ENCODE peak calls at places on chromosomes 7 and 10, in six cellular contexts. One of them, this sample, is unnamed.

GRCh38 chr7:36047254-36047653 is 105.8 kb upstream of the EEPD1 start:
- DNase-seq in amniotic stem cell: no peak
- DNase-seq in activated CD4-positive, alpha-beta T cell treated with anti-CD3 and anti-CD28 coated beads, Interleukin-2, amount 50 U/mL, for 1 hour: no peak
- DNase-seq in C1 segment of cervical spinal cord: no peak
- DNase-seq in T-cell: no peak
- DNase-seq in cardiac muscle cell: no peak
- DNase-seq in this sample: no peak

GRCh38 chr7:138924551-138925225 is 56.5 kb downstream of the KIAA1549 start:
- DNase-seq in amniotic stem cell: no peak
- DNase-seq in activated CD4-positive, alpha-beta T cell treated with anti-CD3 and anti-CD28 coated beads, Interleukin-2, amount 50 U/mL, for 1 hour: no peak
- DNase-seq in T-cell: no peak
- DNase-seq in cardiac muscle cell: no peak
- DNase-seq in C1 segment of cervical spinal cord: peak; percentile 19
- DNase-seq in this sample: no peak

GRCh38 chr7:2633538-2634264 is 1.9 kb downstream of the TTYH3 start:
- DNase-seq in amniotic stem cell: peak; percentile 86
- DNase-seq in C1 segment of cervical spinal cord: no peak
- DNase-seq in activated CD4-positive, alpha-beta T cell treated with anti-CD3 and anti-CD28 coated beads, Interleukin-2, amount 50 U/mL, for 1 hour: no peak
- DNase-seq in T-cell: no peak
- DNase-seq in cardiac muscle cell: no peak
- DNase-seq in this sample: no peak

GRCh38 chr7:24075426-24075810 is 208.6 kb upstream of the NPY start:
- DNase-seq in C1 segment of cervical spinal cord: no peak
- DNase-seq in cardiac muscle cell: no peak
- DNase-seq in amniotic stem cell: no peak
- DNase-seq in activated CD4-positive, alpha-beta T cell treated with anti-CD3 and anti-CD28 coated beads, Interleukin-2, amount 50 U/mL, for 1 hour: no peak
- DNase-seq in T-cell: no peak
- DNase-seq in this sample: no peak

GRCh38 chr7:68433462-68433861 is 1164.8 kb upstream of the AUTS2 start:
- DNase-seq in amniotic stem cell: no peak
- DNase-seq in C1 segment of cervical spinal cord: no peak
- DNase-seq in T-cell: no peak
- DNase-seq in cardiac muscle cell: no peak
- DNase-seq in activated CD4-positive, alpha-beta T cell treated with anti-CD3 and anti-CD28 coated beads, Interleukin-2, amount 50 U/mL, for 1 hour: no peak
- DNase-seq in this sample: no peak

GRCh38 chr7:44482502-44483485 is 7.7 kb downstream of the NUDCD3 start:
- DNase-seq in cardiac muscle cell: no peak
- DNase-seq in amniotic stem cell: no peak
- DNase-seq in T-cell: no peak
- DNase-seq in C1 segment of cervical spinal cord: no peak
- DNase-seq in activated CD4-positive, alpha-beta T cell treated with anti-CD3 and anti-CD28 coated beads, Interleukin-2, amount 50 U/mL, for 1 hour: no peak
- DNase-seq in this sample: no peak

GRCh38 chr7:147578196-147578595 is 1012.4 kb upstream of the C7orf33 start:
- DNase-seq in amniotic stem cell: no peak
- DNase-seq in activated CD4-positive, alpha-beta T cell treated with anti-CD3 and anti-CD28 coated beads, Interleukin-2, amount 50 U/mL, for 1 hour: no peak
- DNase-seq in C1 segment of cervical spinal cord: no peak
- DNase-seq in cardiac muscle cell: no peak
- DNase-seq in T-cell: no peak
- DNase-seq in this sample: no peak

GRCh38 chr7:11373546-11374142 is 400.0 kb downstream of the PHF14 start:
- DNase-seq in activated CD4-positive, alpha-beta T cell treated with anti-CD3 and anti-CD28 coated beads, Interleukin-2, amount 50 U/mL, for 1 hour: no peak
- DNase-seq in cardiac muscle cell: peak; percentile 33
- DNase-seq in amniotic stem cell: no peak
- DNase-seq in T-cell: no peak
- DNase-seq in C1 segment of cervical spinal cord: no peak
- DNase-seq in this sample: no peak

GRCh38 chr7:121901026-121901425 is 28.1 kb downstream of the PTPRZ1 start:
- DNase-seq in amniotic stem cell: no peak
- DNase-seq in T-cell: no peak
- DNase-seq in C1 segment of cervical spinal cord: no peak
- DNase-seq in activated CD4-positive, alpha-beta T cell treated with anti-CD3 and anti-CD28 coated beads, Interleukin-2, amount 50 U/mL, for 1 hour: no peak
- DNase-seq in cardiac muscle cell: no peak
- DNase-seq in this sample: peak; percentile 12

GRCh38 chr10:73480158-73480557 is 15.7 kb downstream of the PPP3CB start:
- DNase-seq in activated CD4-positive, alpha-beta T cell treated with anti-CD3 and anti-CD28 coated beads, Interleukin-2, amount 50 U/mL, for 1 hour: no peak
- DNase-seq in T-cell: no peak
- DNase-seq in C1 segment of cervical spinal cord: no peak
- DNase-seq in amniotic stem cell: peak; percentile 9
- DNase-seq in cardiac muscle cell: no peak
- DNase-seq in this sample: peak; percentile 48

GRCh38 chr10:94358480-94358879 is 4.3 kb downstream of the NOC3L start:
- DNase-seq in C1 segment of cervical spinal cord: no peak
- DNase-seq in T-cell: no peak
- DNase-seq in amniotic stem cell: peak; percentile 90
- DNase-seq in activated CD4-positive, alpha-beta T cell treated with anti-CD3 and anti-CD28 coated beads, Interleukin-2, amount 50 U/mL, for 1 hour: no peak
- DNase-seq in cardiac muscle cell: no peak
- DNase-seq in this sample: no peak

GRCh38 chr7:54778696-54779285 is 19.8 kb upstream of the SEC61G start:
- DNase-seq in C1 segment of cervical spinal cord: no peak
- DNase-seq in amniotic stem cell: no peak
- DNase-seq in activated CD4-positive, alpha-beta T cell treated with anti-CD3 and anti-CD28 coated beads, Interleukin-2, amount 50 U/mL, for 1 hour: no peak
- DNase-seq in T-cell: no peak
- DNase-seq in cardiac muscle cell: no peak
- DNase-seq in this sample: no peak

GRCh38 chr7:25557930-25558329 is 329.6 kb upstream of the NPVF start:
- DNase-seq in activated CD4-positive, alpha-beta T cell treated with anti-CD3 and anti-CD28 coated beads, Interleukin-2, amount 50 U/mL, for 1 hour: no peak
- DNase-seq in C1 segment of cervical spinal cord: no peak
- DNase-seq in amniotic stem cell: no peak
- DNase-seq in cardiac muscle cell: no peak
- DNase-seq in T-cell: no peak
- DNase-seq in this sample: no peak

GRCh38 chr10:102634696-102635095 is 9.6 kb upstream of the TRIM8 start:
- DNase-seq in cardiac muscle cell: no peak
- DNase-seq in activated CD4-positive, alpha-beta T cell treated with anti-CD3 and anti-CD28 coated beads, Interleukin-2, amount 50 U/mL, for 1 hour: no peak
- DNase-seq in amniotic stem cell: no peak
- DNase-seq in T-cell: no peak
- DNase-seq in C1 segment of cervical spinal cord: no peak
- DNase-seq in this sample: no peak

GRCh38 chr7:128961030-128961659 is 23.4 kb downstream of the IRF5 start:
- DNase-seq in T-cell: no peak
- DNase-seq in C1 segment of cervical spinal cord: no peak
- DNase-seq in activated CD4-positive, alpha-beta T cell treated with anti-CD3 and anti-CD28 coated beads, Interleukin-2, amount 50 U/mL, for 1 hour: no peak
- DNase-seq in amniotic stem cell: no peak
- DNase-seq in cardiac muscle cell: no peak
- DNase-seq in this sample: no peak

GRCh38 chr7:106050002-106050742 is 61.9 kb downstream of the SYPL1 start:
- DNase-seq in amniotic stem cell: no peak
- DNase-seq in activated CD4-positive, alpha-beta T cell treated with anti-CD3 and anti-CD28 coated beads, Interleukin-2, amount 50 U/mL, for 1 hour: no peak
- DNase-seq in T-cell: no peak
- DNase-seq in C1 segment of cervical spinal cord: no peak
- DNase-seq in cardiac muscle cell: no peak
- DNase-seq in this sample: no peak

GRCh38 chr10:92207061-92207460 is 83.8 kb downstream of the CPEB3 start:
- DNase-seq in T-cell: no peak
- DNase-seq in activated CD4-positive, alpha-beta T cell treated with anti-CD3 and anti-CD28 coated beads, Interleukin-2, amount 50 U/mL, for 1 hour: no peak
- DNase-seq in cardiac muscle cell: no peak
- DNase-seq in C1 segment of cervical spinal cord: no peak
- DNase-seq in amniotic stem cell: no peak
- DNase-seq in this sample: no peak

GRCh38 chr10:83605783-83606182 is 533.5 kb upstream of the GHITM start:
- DNase-seq in cardiac muscle cell: no peak
- DNase-seq in T-cell: no peak
- DNase-seq in activated CD4-positive, alpha-beta T cell treated with anti-CD3 and anti-CD28 coated beads, Interleukin-2, amount 50 U/mL, for 1 hour: no peak
- DNase-seq in C1 segment of cervical spinal cord: no peak
- DNase-seq in amniotic stem cell: no peak
- DNase-seq in this sample: no peak

GRCh38 chr10:91050371-91051034 is 129.6 kb upstream of the ANKRD1 start:
- DNase-seq in T-cell: no peak
- DNase-seq in activated CD4-positive, alpha-beta T cell treated with anti-CD3 and anti-CD28 coated beads, Interleukin-2, amount 50 U/mL, for 1 hour: no peak
- DNase-seq in amniotic stem cell: no peak
- DNase-seq in C1 segment of cervical spinal cord: no peak
- DNase-seq in cardiac muscle cell: peak; percentile 22
- DNase-seq in this sample: no peak

GRCh38 chr10:21524526-21525366 is 736 bp downstream of the SKIDA1 start:
- DNase-seq in C1 segment of cervical spinal cord: no peak
- DNase-seq in T-cell: no peak
- DNase-seq in activated CD4-positive, alpha-beta T cell treated with anti-CD3 and anti-CD28 coated beads, Interleukin-2, amount 50 U/mL, for 1 hour: no peak
- DNase-seq in amniotic stem cell: no peak
- DNase-seq in cardiac muscle cell: peak; percentile 45
- DNase-seq in this sample: no peak